ENCODE peak calls at places on chromosomes 13 and 19, in five cellular contexts. C, B, K, H and U are unnamed samples.

GRCh38 chr13:53023246-53023645 is 5.4 kb upstream of the OLFM4 start:
- DNase-seq in H (no peak), B (no peak), C (no peak), K (no peak), U (no peak)

GRCh38 chr13:73851104-73851503 is 283.1 kb downstream of the KLF12 start:
- DNase-seq in K (no peak), B (no peak), C (no peak), H (no peak), U (no peak)

GRCh38 chr13:94705081-94705751 is 7.1 kb downstream of the SOX21 start:
- DNase-seq in B (peak; percentile 71), C (no peak), K (no peak), H (no peak), U (no peak)

GRCh38 chr13:100234524-100235136 is 145.7 kb downstream of the PCCA start:
- DNase-seq in H (no peak), K (no peak), B (no peak), C (peak; percentile 77), U (no peak)

GRCh38 chr19:42989851-42990250 is 36.4 kb downstream of the PSG11 start:
- DNase-seq in B (no peak), H (no peak), K (no peak), C (no peak), U (no peak)

GRCh38 chr19:6393982-6394412 is 1.0 kb upstream of the GTF2F1 start:
- DNase-seq in C (no peak), B (no peak), K (no peak), H (no peak), U (no peak)

GRCh38 chr13:43433691-43434121 is 353.1 kb downstream of the ENOX1 start:
- DNase-seq in C (no peak), B (no peak), H (no peak), K (no peak), U (no peak)

GRCh38 chr13:47178090-47178950 is 281.5 kb upstream of the HTR2A start:
- DNase-seq in K (no peak), C (no peak), H (no peak), B (no peak), U (no peak)

GRCh38 chr13:112928020-112928931 is 40.7 kb upstream of the MCF2L start:
- DNase-seq in B (no peak), K (no peak), C (no peak), H (no peak), U (no peak)

GRCh38 chr19:19657397-19657783 is 6.1 kb downstream of the ATP13A1 start:
- DNase-seq in B (no peak), C (no peak), K (no peak), H (no peak), U (no peak)

GRCh38 chr13:30107126-30107525 is 200.2 kb downstream of the KATNAL1 start:
- DNase-seq in K (no peak), H (no peak), B (no peak), C (no peak), U (no peak)

GRCh38 chr19:4803736-4804695 is 12.5 kb downstream of the FEM1A start:
- DNase-seq in H (peak; percentile 56), B (peak; percentile 95), K (peak; percentile 41), C (peak; percentile 66), U (no peak)

GRCh38 chr13:112859128-112859816 is 109.7 kb upstream of the MCF2L start:
- DNase-seq in K (no peak), H (no peak), B (no peak), C (no peak), U (no peak)

GRCh38 chr19:4380254-4380727 is 20.1 kb downstream of the SH3GL1 start:
- DNase-seq in K (no peak), C (no peak), H (no peak), B (no peak), U (no peak)

GRCh38 chr13:110036060-110036459 is 249.7 kb upstream of the IRS2 start:
- DNase-seq in H (no peak), C (no peak), B (no peak), K (no peak), U (no peak)

GRCh38 chr13:67231481-67231940 is 1.4 kb upstream of the PCDH9 start:
- DNase-seq in K (no peak), C (no peak), H (no peak), B (no peak), U (no peak)

GRCh38 chr19:15323496-15324235 is 8.7 kb downstream of the BRD4 start:
- DNase-seq in H (no peak), B (no peak), K (no peak), C (peak; percentile 59), U (no peak)

GRCh38 chr13:93875527-93875926 is 604.0 kb downstream of the DCT start:
- DNase-seq in B (no peak), K (no peak), C (no peak), H (no peak), U (no peak)

GRCh38 chr13:25046274-25046984 is 49.5 kb upstream of the PABPC3 start:
- DNase-seq in B (no peak), C (no peak), H (no peak), K (no peak), U (no peak)

GRCh38 chr13:34391071-34391470 is 551.0 kb upstream of the NBEA start:
- DNase-seq in K (no peak), B (no peak), H (no peak), C (no peak), U (no peak)

GRCh38 chr13:112058519-112058873 is 8.5 kb upstream of the SOX1 start:
- DNase-seq in K (no peak), C (no peak), B (peak; percentile 63), H (no peak), U (no peak)

GRCh38 chr13:102460806-102461205 is 59.0 kb upstream of the FGF14 start:
- DNase-seq in K (no peak), C (no peak), B (no peak), H (no peak), U (no peak)

GRCh38 chr19:11555246-11555645 is 3.8 kb downstream of the ELOF1 start:
- DNase-seq in H (no peak), B (no peak), K (no peak), C (no peak), U (no peak)

GRCh38 chr13:41487222-41487621 is 29.9 kb downstream of the RGCC start:
- DNase-seq in K (no peak), C (peak; percentile 18), H (no peak), B (no peak), U (no peak)

GRCh38 chr19:4671182-4671851 is 1.2 kb upstream of the MYDGF start:
- DNase-seq in C (peak; percentile 12), K (no peak), B (no peak), H (no peak), U (no peak)

GRCh38 chr13:21176982-21177284 is 475 bp downstream of the MRPL57 start:
- DNase-seq in H (no peak), B (no peak), K (no peak), C (no peak), U (no peak)

GRCh38 chr13:21171420-21171819 is 4.9 kb downstream of the SKA3 start:
- DNase-seq in C (peak; percentile 28), B (no peak), H (no peak), K (no peak), U (no peak)

GRCh38 chr13:21176195-21176981 is at the start of the genes MRPL57 and SKA3:
- DNase-seq in B (peak; percentile 97), H (peak; percentile 96), K (peak; percentile 84), C (peak; percentile 89), U (peak; percentile 44)

GRCh38 chr13:21181671-21182070 is 5.2 kb downstream of the MRPL57 start:
- DNase-seq in H (no peak), C (no peak), K (no peak), B (no peak), U (no peak)

GRCh38 chr13:21175656-21176194 is 627 bp downstream of the SKA3 start:
- DNase-seq in K (no peak), C (peak; percentile 6), B (no peak), H (no peak), U (no peak)
- H3K4me3 ChIP-seq in K (peak overlapping the region; percentile 75), C (peak overlapping the region; percentile 99), B (peak overlapping the region; percentile 80), H (peak overlapping the region; percentile 89), U (peak overlapping the region; percentile 92)

DNA sequence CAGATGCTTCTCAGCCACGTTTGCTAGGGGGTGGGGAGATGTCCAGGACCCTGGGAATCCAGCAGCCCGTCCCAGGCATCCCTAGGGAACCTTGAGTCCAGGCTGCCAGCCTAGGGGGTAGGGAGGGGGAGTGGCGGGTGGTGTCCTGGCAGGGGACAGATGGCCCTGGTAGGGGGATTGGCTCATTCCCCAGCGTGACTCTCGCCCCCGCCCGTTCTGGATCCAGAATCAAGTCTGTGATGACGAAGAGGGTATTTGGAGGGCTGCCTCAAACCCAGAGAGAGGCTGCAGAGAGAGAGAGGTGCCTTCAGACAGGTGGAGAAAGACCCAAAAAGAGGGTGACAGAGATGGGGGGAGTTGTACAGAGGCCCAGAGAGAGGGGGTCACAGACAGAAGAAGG is 4.1 kb downstream of the SLC17A7 start:
- DNase-seq in H (no peak), K (no peak), B (no peak), C (no peak), U (no peak)
- TF ChIP-seq POLR2AphosphoS5 in H (no peak), K (no peak), B (no peak), C (no peak), U (no peak)

DNA sequence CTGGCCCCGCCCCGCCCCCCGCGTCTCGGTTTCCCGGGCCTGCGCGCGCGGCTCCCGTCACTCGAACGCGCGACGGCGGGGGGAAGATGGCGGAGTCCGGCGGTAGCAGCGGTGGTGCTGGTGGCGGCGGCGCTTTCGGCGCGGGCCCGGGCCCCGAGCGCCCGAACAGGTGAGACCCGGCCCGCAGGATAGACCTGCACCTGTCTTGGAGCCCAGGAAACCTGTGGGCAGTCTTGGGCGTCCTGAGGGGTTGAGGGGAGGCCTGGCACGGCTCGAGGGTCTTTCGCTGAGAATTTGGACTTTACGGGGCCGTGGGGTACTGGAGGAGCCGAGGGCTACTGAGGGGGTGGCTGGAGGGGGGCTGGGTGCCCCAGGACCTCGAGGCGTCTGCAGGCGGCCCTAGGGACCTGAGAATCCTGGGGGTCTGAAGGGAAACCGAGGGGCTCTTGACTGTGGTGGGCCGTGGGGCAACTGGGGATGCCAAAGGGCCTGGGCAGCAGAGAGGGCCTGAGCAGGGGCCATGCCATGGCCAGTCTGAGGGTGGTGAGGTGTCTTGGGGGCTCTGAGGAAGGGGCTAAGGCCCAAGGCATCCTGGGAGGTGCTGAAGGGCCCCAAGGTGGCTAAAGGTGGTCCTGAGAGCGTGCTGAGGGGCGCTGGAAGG is at the start of gene KLHL26:
- DNase-seq in B (no peak), C (no peak), K (no peak), H (no peak), U (no peak)
- H3K9ac ChIP-seq in B (peak within 1 kb of the TSS; percentile 72), C (peak within 1 kb of the TSS; percentile 79), K (peak within 1 kb of the TSS; percentile 98), H (peak within 1 kb of the TSS; percentile 88), U (peak within 1 kb of the TSS; percentile 96)

GRCh38 chr19:49356382-49356781 is 5.8 kb downstream of the TEAD2 start:
- DNase-seq in C (no peak), K (no peak), H (peak; percentile 26), B (no peak), U (no peak)
- H3K4me3 ChIP-seq in C (no peak overlapping the region), K (no peak overlapping the region), H (no peak overlapping the region), B (no peak overlapping the region), U (no peak overlapping the region)